ENCODE peak calls at places on chromosomes 6 and 20, in eight cellular contexts. N is AG04450, W is astrocyte of the spinal cord, E is fibroblast of lung, K is dorsolateral prefrontal cortex, M is A673, Z is gastrocnemius medialis, Y is esophagus squamous epithelium. P is an unnamed sample.

GRCh38 chr6:109506314-109506713 is 23.3 kb upstream of the ZBTB24 start:
- DNase-seq in N (no peak), W (no peak), E (no peak), K (no peak), M (no peak), Z (no peak), Y (no peak), P (no peak)

GRCh38 chr20:20992274-20992673 is 113.9 kb downstream of the LINC00237 start:
- DNase-seq in N (no peak), W (no peak), E (no peak), K (no peak), M (no peak), Z (no peak), Y (no peak), P (no peak)

GRCh38 chr20:56554869-56555268 is 21.8 kb downstream of the FAM209B start:
- DNase-seq in N (peak), W (peak), E (peak), K (no peak), M (peak), Z (peak), Y (no peak), P (no peak)

GRCh38 chr6:53128842-53129241 is 19.8 kb downstream of the GCM1 start:
- DNase-seq in N (no peak), W (no peak), E (no peak), K (no peak), M (no peak), Z (no peak), Y (no peak), P (no peak)

GRCh38 chr20:8144282-8145245 is 12.5 kb downstream of the PLCB1 start:
- DNase-seq in N (peak), W (peak), E (peak), K (no peak), M (peak), Z (no peak), Y (no peak), P (no peak)

GRCh38 chr20:9626357-9626756 is 112.0 kb downstream of the LAMP5 start:
- DNase-seq in N (no peak), W (no peak), E (no peak), K (no peak), M (no peak), Z (no peak), Y (no peak), P (no peak)

GRCh38 chr6:30942338-30943060 is 1.7 kb downstream of the MUCL3 start:
- DNase-seq in N (peak), W (peak), E (peak), K (no peak), M (peak), Z (peak), Y (no peak), P (peak)

GRCh38 chr6:157323924-157324276 is 581 bp upstream of the TMEM242 start:
- DNase-seq in N (peak), W (peak), E (peak), K (peak), M (peak), Z (peak), Y (no peak), P (peak)

GRCh38 chr6:75205776-75206334 is at the start of gene COL12A1:
- DNase-seq in N (peak), W (peak), E (peak), K (no peak), M (peak), Z (peak), Y (peak), P (peak)

GRCh38 chr6:133704371-133704770 is 184.5 kb upstream of the TCF21 start:
- DNase-seq in N (no peak), W (peak), E (peak), K (no peak), M (no peak), Z (no peak), Y (no peak), P (no peak)

GRCh38 chr6:168895102-168895812 is 358.4 kb downstream of the THBS2 start:
- DNase-seq in N (peak), W (peak), E (peak), K (peak), M (peak), Z (peak), Y (no peak), P (peak)

GRCh38 chr6:112245511-112246203 is 8.7 kb downstream of the LAMA4 start:
- DNase-seq in N (peak), W (peak), E (peak), K (no peak), M (no peak), Z (no peak), Y (no peak), P (no peak)

GRCh38 chr20:55116598-55116997 is 641.2 kb downstream of the DOK5 start:
- DNase-seq in N (no peak), W (no peak), E (no peak), K (no peak), M (no peak), Z (no peak), Y (no peak), P (no peak)

GRCh38 chr6:164927288-164928040 is 381.9 kb downstream of the C6orf118 start:
- DNase-seq in N (no peak), W (peak), E (peak), K (peak), M (peak), Z (peak), Y (no peak), P (peak)

GRCh38 chr6:106128981-106129761 is 43.0 kb downstream of the PRDM1 start:
- DNase-seq in N (peak), W (peak), E (peak), K (no peak), M (peak), Z (no peak), Y (no peak), P (no peak)

GRCh38 chr20:25532971-25533391 is 52.4 kb downstream of the NINL start:
- DNase-seq in N (no peak), W (peak), E (no peak), K (peak), M (no peak), Z (no peak), Y (no peak), P (no peak)

GRCh38 chr6:16302721-16303552 is 64.5 kb downstream of the GMPR start:
- DNase-seq in N (no peak), W (no peak), E (no peak), K (peak), M (no peak), Z (peak), Y (no peak), P (no peak)

GRCh38 chr6:16168858-16169257 is 40.0 kb downstream of the MYLIP start:
- DNase-seq in N (no peak), W (peak), E (peak), K (no peak), M (peak), Z (no peak), Y (no peak), P (no peak)

GRCh38 chr6:11769816-11770545 is 8.6 kb downstream of the ADTRP start:
- DNase-seq in N (no peak), W (no peak), E (no peak), K (no peak), M (no peak), Z (no peak), Y (no peak), P (no peak)

GRCh38 chr6:38131527-38131965 is 312.0 kb downstream of the ZFAND3 start:
- DNase-seq in N (peak), W (peak), E (peak), K (no peak), M (no peak), Z (no peak), Y (no peak), P (no peak)

GRCh38 chr6:155377061-155377460 is 62.8 kb upstream of the TFB1M start:
- DNase-seq in N (peak), W (peak), E (peak), K (no peak), M (no peak), Z (no peak), Y (no peak), P (no peak)

GRCh38 chr6:139914910-139915309 is 540.5 kb upstream of the CITED2 start:
- DNase-seq in N (no peak), W (no peak), E (no peak), K (no peak), M (no peak), Z (no peak), Y (no peak), P (no peak)

GRCh38 chr6:139920027-139920851 is 545.8 kb upstream of the CITED2 start:
- DNase-seq in N (no peak), W (no peak), E (no peak), K (no peak), M (no peak), Z (no peak), Y (no peak), P (no peak)

GRCh38 chr6:139917943-139918342 is 543.5 kb upstream of the CITED2 start:
- DNase-seq in N (no peak), W (no peak), E (no peak), K (no peak), M (no peak), Z (no peak), Y (no peak), P (no peak)

GRCh38 chr6:139922236-139922635 is 547.8 kb upstream of the CITED2 start:
- DNase-seq in N (no peak), W (no peak), E (no peak), K (no peak), M (no peak), Z (no peak), Y (no peak), P (no peak)

GRCh38 chr6:139919107-139920026 is 544.9 kb upstream of the CITED2 start:
- DNase-seq in N (no peak), W (no peak), E (no peak), K (no peak), M (peak), Z (no peak), Y (no peak), P (no peak)
- TF ChIP-seq CTCF in N (no peak), W (no peak), E (no peak), K (no peak), M (no peak), Z (no peak), Y (no peak), P (no peak)

DNA sequence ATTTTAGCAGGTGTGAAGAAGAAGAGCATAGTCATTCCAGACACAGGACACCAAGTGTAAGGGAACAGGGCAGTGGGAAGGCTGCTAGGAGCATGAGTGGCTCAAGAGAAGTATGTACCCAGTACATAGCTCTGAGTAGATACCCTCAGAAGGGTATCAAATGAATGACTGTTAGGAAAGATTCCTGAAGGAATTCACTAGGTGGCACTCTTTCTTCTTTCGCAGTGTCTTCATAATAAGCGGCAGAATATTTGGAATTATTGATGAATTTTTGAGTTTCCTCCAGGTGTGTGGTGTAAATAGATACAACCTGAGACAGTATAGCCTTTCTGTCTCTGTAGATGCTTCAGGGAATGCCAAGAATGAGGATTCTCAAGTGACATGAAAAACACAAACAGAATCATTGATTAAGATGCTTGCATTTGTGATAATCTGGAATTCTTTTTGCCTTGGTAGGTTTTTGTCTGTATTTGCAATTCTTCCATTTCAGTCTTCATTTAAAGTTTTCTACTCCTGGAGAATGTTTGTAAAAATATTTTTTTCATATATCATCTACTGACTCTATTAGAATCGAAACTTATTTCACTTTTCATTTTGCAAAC is 264.3 kb upstream of the RIMS1 start:
- DNase-seq in N (no peak), W (peak), E (peak), K (no peak), M (peak), Z (no peak), Y (no peak), P (no peak)
- TF ChIP-seq CTCF in N (peak), W (peak), E (peak), K (peak), M (peak), Z (no peak), Y (no peak), P (no peak)

DNA sequence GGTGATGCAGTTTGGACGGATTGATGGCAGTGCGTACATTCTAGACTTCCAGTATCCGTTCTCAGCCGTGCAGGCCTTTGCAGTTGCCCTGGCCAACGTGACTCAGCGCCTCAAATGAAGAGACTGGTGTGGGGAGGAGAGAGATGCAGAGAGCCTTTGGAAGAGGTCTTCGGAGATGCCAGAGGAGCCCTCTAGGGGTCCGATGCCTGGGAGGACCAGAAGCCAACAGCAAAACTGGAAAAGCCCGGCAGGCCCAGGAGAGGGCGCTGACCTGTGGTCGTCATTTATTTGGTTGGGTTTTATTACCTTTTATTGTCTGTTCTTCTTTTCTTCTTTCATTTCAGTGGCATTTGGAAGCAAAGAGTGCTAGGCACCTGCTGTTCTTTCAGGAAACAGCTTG is 53.3 kb upstream of the TMEM181 start:
- DNase-seq in N (no peak), W (peak), E (no peak), K (no peak), M (peak), Z (no peak), Y (no peak), P (no peak)
- TF ChIP-seq CTCF in N (peak), W (peak), E (peak), K (no peak), M (peak), Z (no peak), Y (no peak), P (no peak)

GRCh38 chr6:63572733-63573139 is 456 bp downstream of the LOC128125822 start:
- DNase-seq in N (no peak), W (no peak), E (no peak), K (no peak), M (no peak), Z (no peak), Y (no peak), P (peak)

GRCh38 chr6:63573140-63573898 is 1.0 kb downstream of the LOC128125822 start:
- DNase-seq in N (no peak), W (peak), E (peak), K (peak), M (peak), Z (peak), Y (peak), P (peak)

GRCh38 chr6:63573899-63574553 is 1.7 kb downstream of the LOC128125822 start:
- DNase-seq in N (no peak), W (peak), E (peak), K (no peak), M (peak), Z (peak), Y (no peak), P (no peak)

GRCh38 chr6:63576147-63576772 is 4.0 kb downstream of the LOC128125822 start:
- DNase-seq in N (no peak), W (no peak), E (no peak), K (no peak), M (no peak), Z (no peak), Y (no peak), P (no peak)

DNA sequence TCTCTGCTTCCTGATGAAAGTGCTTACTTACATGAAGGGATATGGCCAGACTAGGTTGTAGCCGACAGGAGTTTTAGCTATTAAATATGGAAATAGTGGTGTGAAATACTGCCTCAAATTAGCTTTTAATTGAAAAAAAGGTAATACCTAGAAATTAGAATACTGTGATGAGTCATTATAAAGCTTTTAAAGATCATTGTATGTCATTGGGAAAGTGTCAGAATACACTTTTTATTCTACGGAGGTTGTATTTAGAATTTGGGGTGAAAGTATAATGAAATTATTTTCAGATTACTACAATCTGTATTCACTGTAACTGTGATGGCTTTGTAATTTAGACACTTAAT is 2.2 kb downstream of the LOC128125822 start:
- DNase-seq in N (no peak), W (no peak), E (no peak), K (no peak), M (no peak), Z (no peak), Y (no peak), P (no peak)
- TF ChIP-seq CTCF in N (no peak), W (no peak), E (no peak), K (no peak), M (no peak), Z (no peak), Y (peak), P (no peak)

DNA sequence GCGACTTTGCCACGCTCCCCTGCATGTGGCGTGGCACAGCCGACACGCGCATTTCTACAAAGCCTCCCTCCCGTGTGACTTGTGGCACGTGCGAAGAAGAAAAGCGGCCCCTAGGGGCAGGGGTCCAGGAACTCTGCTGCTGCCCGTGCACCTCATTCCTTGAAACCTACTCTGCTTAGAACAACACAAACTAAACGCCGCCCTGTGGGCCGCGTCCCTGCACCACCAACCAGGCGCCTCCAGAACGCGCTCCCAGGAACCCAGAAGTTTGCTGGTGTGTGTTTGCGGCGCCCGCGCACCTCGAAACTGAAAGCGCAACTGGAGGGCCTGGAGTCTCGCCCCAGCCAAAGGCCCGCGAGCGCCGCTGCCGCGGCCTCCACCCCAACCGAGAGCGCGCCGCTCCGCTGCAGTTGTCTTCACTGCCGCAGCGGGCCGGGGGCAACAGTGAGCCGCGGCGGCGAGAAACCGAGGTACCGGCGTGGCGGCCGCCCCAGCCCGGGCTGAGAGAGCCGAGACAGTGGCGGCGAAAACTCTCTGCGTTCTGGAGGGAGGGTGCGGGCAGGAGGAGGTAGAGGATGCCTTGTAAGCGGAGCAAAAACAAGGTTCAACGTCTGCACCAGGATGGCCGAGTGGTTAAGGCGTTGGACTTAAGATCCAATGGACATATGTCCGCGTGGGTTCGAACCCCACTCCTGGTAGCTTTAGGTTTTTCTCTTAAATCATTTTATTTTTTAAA is 65.8 kb downstream of the STX11 start:
- DNase-seq in N (peak), W (peak), E (peak), K (peak), M (peak), Z (peak), Y (peak), P (peak)
- TF ChIP-seq CTCF in N (peak), W (peak), E (peak), K (peak), M (peak), Z (peak), Y (no peak), P (peak)

DNA sequence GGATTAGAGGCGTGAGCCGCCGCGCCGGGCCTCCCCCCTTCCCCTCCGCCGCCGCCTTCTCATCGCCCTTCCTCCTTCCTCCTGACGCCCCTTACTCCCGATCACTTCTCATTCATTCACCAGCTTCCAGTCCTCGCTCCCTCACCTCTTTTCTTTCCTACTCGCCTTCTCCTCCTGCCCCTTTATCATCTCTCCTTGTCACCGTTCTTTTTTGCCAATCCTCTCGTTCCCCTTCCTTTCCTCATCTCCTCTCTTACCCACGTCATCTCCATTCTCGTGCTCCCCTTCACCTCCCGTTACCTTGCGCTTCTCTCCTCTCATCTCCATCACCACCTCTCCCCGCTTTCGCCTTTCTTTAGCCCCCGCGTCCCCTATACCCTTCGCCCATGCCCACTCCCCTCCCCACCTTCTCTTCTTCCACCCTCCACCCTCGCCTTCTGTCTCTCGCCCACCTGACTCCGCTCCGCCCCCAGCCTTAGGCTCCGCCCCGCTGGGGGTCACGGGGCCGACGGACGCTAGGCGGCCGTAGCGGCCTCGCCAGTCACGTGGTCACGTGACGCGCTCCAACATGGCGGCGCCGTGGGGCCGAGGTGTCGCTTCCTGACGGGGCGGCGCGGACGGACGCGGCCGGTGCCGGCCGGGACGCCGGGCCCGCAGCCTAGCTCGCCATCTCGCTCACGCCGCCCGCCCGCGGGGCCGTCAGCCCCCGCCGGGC is at the start of gene ARFGEF2:
- DNase-seq in N (peak), W (peak), E (peak), K (peak), M (peak), Z (peak), Y (peak), P (peak)
- TF ChIP-seq CTCF in N (no peak), W (no peak), E (no peak), K (peak), M (no peak), Z (peak), Y (no peak), P (no peak)

GRCh38 chr20:48292806-48293205 is 507.5 kb upstream of the SULF2 start:
- DNase-seq in N (no peak), W (no peak), E (no peak), K (no peak), M (no peak), Z (no peak), Y (no peak), P (no peak)

GRCh38 chr20:48295966-48296421 is 510.7 kb upstream of the SULF2 start:
- DNase-seq in N (peak), W (peak), E (peak), K (peak), M (no peak), Z (no peak), Y (no peak), P (no peak)

GRCh38 chr20:48294196-48294595 is 508.9 kb upstream of the SULF2 start:
- DNase-seq in N (no peak), W (peak), E (peak), K (no peak), M (no peak), Z (no peak), Y (no peak), P (no peak)

GRCh38 chr20:48294942-48295341 is 509.7 kb upstream of the SULF2 start:
- DNase-seq in N (no peak), W (no peak), E (no peak), K (no peak), M (no peak), Z (no peak), Y (no peak), P (no peak)

GRCh38 chr20:48295445-48295903 is 510.2 kb upstream of the SULF2 start:
- DNase-seq in N (peak), W (peak), E (peak), K (no peak), M (peak), Z (no peak), Y (no peak), P (no peak)
- TF ChIP-seq CTCF in N (peak), W (peak), E (peak), K (no peak), M (peak), Z (no peak), Y (no peak), P (no peak)

GRCh38 chr20:58359441-58359840 is 29.6 kb upstream of the VAPB start:
- DNase-seq in N (no peak), W (no peak), E (peak), K (no peak), M (no peak), Z (no peak), Y (no peak), P (no peak)
- TF ChIP-seq CTCF in N (peak), W (peak), E (peak), K (no peak), M (no peak), Z (no peak), Y (no peak), P (no peak)

GRCh38 chr6:7721654-7722053 is 4.2 kb upstream of the BMP6 start:
- DNase-seq in N (no peak), W (peak), E (peak), K (no peak), M (peak), Z (no peak), Y (no peak), P (no peak)
- TF ChIP-seq CTCF in N (peak), W (peak), E (peak), K (peak), M (peak), Z (no peak), Y (no peak), P (peak)

P was measured in mesothelial cell of epicardium.